ENCODE peak calls at places on chromosomes 1 and 21, in five cellular contexts. One of them, this sample, is unnamed.

GRCh38 chr1:234368320-234369032 is 4.8 kb upstream of the COA6 start:
- DNase-seq in MM.1S: no peak
- DNase-seq in ovary: no peak
- DNase-seq in coronary artery: no peak
- DNase-seq in heart left ventricle: no peak
- DNase-seq in this sample: no peak

GRCh38 chr21:40681164-40681859 is 165.6 kb downstream of the DSCAM start:
- DNase-seq in MM.1S: no peak
- DNase-seq in ovary: no peak
- DNase-seq in coronary artery: no peak
- DNase-seq in heart left ventricle: peak
- DNase-seq in this sample: no peak

GRCh38 chr1:235648954-235649721 is 446 bp downstream of the GNG4 start:
- DNase-seq in MM.1S: peak
- DNase-seq in ovary: peak
- DNase-seq in coronary artery: no peak
- DNase-seq in heart left ventricle: no peak
- DNase-seq in this sample: peak

GRCh38 chr1:162873671-162874666 is 13.0 kb upstream of the CCDC190 start:
- DNase-seq in MM.1S: no peak
- DNase-seq in ovary: no peak
- DNase-seq in coronary artery: no peak
- DNase-seq in heart left ventricle: no peak
- DNase-seq in this sample: no peak

GRCh38 chr1:7248402-7248805 is 463.1 kb downstream of the CAMTA1 start:
- DNase-seq in MM.1S: no peak
- DNase-seq in ovary: no peak
- DNase-seq in coronary artery: no peak
- DNase-seq in heart left ventricle: no peak
- DNase-seq in this sample: no peak

GRCh38 chr1:226309398-226310122 is 596 bp upstream of the LIN9 start:
- DNase-seq in MM.1S: peak
- DNase-seq in ovary: no peak
- DNase-seq in coronary artery: peak
- DNase-seq in heart left ventricle: no peak
- DNase-seq in this sample: peak

GRCh38 chr21:46509760-46510159 is 51.1 kb downstream of the DIP2A start:
- DNase-seq in MM.1S: no peak
- DNase-seq in ovary: no peak
- DNase-seq in coronary artery: no peak
- DNase-seq in heart left ventricle: no peak
- DNase-seq in this sample: no peak

GRCh38 chr1:160375788-160376524 is 9.1 kb downstream of the NHLH1 start:
- DNase-seq in MM.1S: no peak
- DNase-seq in ovary: no peak
- DNase-seq in coronary artery: peak
- DNase-seq in heart left ventricle: no peak
- DNase-seq in this sample: no peak

GRCh38 chr1:119275145-119275929 is 93.2 kb upstream of the HAO2 start:
- DNase-seq in MM.1S: peak
- DNase-seq in ovary: peak
- DNase-seq in coronary artery: no peak
- DNase-seq in heart left ventricle: no peak
- DNase-seq in this sample: peak

GRCh38 chr1:20358761-20359263 is 68.1 kb downstream of the VWA5B1 start:
- DNase-seq in MM.1S: no peak
- DNase-seq in ovary: peak
- DNase-seq in coronary artery: no peak
- DNase-seq in heart left ventricle: peak
- DNase-seq in this sample: peak

GRCh38 chr1:192489748-192490147 is 85.8 kb upstream of the RGS1 start:
- DNase-seq in MM.1S: peak
- DNase-seq in ovary: peak
- DNase-seq in coronary artery: no peak
- DNase-seq in heart left ventricle: no peak
- DNase-seq in this sample: peak

GRCh38 chr1:64320470-64320869 is 117.0 kb downstream of the UBE2U start:
- DNase-seq in MM.1S: no peak
- DNase-seq in ovary: no peak
- DNase-seq in coronary artery: no peak
- DNase-seq in heart left ventricle: no peak
- DNase-seq in this sample: peak

GRCh38 chr21:31911138-31911907 is 38.5 kb downstream of the HUNK start:
- DNase-seq in MM.1S: no peak
- DNase-seq in ovary: no peak
- DNase-seq in coronary artery: no peak
- DNase-seq in heart left ventricle: no peak
- DNase-seq in this sample: no peak

GRCh38 chr1:47865881-47866535 is 131.2 kb downstream of the TRABD2B start:
- DNase-seq in MM.1S: no peak
- DNase-seq in ovary: no peak
- DNase-seq in coronary artery: no peak
- DNase-seq in heart left ventricle: no peak
- DNase-seq in this sample: no peak

DNA sequence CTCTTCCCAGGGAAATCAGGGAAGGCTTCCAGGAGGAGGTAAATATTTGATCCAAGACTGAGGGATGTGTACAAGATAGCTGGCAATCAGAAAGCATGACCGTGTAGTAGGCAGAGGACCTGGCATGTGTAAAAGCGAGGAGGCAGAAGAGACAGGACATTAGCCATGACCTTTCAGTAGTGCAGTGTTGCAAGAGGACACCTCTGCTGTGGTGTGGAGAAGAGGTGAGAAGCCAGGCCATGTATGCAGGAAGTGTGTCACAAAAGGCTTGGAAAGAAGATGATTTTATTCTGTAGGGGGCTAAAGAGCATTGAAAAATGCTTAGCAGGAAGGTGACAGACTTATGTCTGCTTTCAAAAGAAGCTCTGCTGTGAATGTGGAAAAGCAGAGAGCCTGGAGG is 381.0 kb downstream of the ZP4 start:
- DNase-seq in MM.1S: no peak
- DNase-seq in ovary: no peak
- DNase-seq in coronary artery: no peak
- DNase-seq in heart left ventricle: no peak
- DNase-seq in this sample: no peak
- H3K27ac ChIP-seq in MM.1S: no peak
- H3K27ac ChIP-seq in ovary: no peak
- H3K27ac ChIP-seq in coronary artery: no peak
- H3K27ac ChIP-seq in heart left ventricle: no peak
- H3K27ac ChIP-seq in this sample: no peak

DNA sequence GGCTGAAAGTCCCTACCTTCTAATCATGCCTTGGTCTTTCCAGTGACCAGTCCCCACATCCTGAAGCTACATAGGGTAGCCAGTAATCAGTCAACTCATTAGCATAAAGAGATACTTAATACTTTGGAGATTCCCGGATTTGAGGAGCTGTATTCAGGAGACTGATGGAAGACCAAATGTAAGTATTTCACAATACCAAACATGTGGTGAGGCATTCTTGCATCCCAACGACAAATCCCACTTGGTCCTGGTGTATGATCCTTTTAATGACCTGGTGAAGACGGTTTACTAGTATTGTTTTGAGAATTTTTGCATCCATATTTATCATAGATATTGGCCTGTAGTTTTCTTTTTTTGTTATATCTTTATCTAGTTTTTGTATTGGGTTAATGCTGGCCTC is 40.6 kb downstream of the RGS7 start:
- DNase-seq in MM.1S: no peak
- DNase-seq in ovary: no peak
- DNase-seq in coronary artery: no peak
- DNase-seq in heart left ventricle: no peak
- DNase-seq in this sample: no peak
- H3K27ac ChIP-seq in MM.1S: no peak
- H3K27ac ChIP-seq in ovary: no peak
- H3K27ac ChIP-seq in coronary artery: no peak
- H3K27ac ChIP-seq in heart left ventricle: no peak
- H3K27ac ChIP-seq in this sample: no peak

GRCh38 chr1:62716397-62716796 is 28.2 kb upstream of the DOCK7 start:
- DNase-seq in MM.1S: no peak
- DNase-seq in ovary: no peak
- DNase-seq in coronary artery: no peak
- DNase-seq in heart left ventricle: no peak
- DNase-seq in this sample: no peak
- H3K27ac ChIP-seq in MM.1S: no peak
- H3K27ac ChIP-seq in ovary: no peak
- H3K27ac ChIP-seq in coronary artery: no peak
- H3K27ac ChIP-seq in heart left ventricle: no peak
- H3K27ac ChIP-seq in this sample: no peak

GRCh38 chr1:1989102-1989542 is 14.5 kb downstream of the CFAP74 start:
- DNase-seq in MM.1S: no peak
- DNase-seq in ovary: peak
- DNase-seq in coronary artery: no peak
- DNase-seq in heart left ventricle: no peak
- DNase-seq in this sample: no peak

GRCh38 chr1:1987142-1987510 is 16.5 kb downstream of the CFAP74 start:
- DNase-seq in MM.1S: no peak
- DNase-seq in ovary: no peak
- DNase-seq in coronary artery: no peak
- DNase-seq in heart left ventricle: no peak
- DNase-seq in this sample: no peak

GRCh38 chr1:1988061-1988945 is 15.3 kb downstream of the CFAP74 start:
- DNase-seq in MM.1S: no peak
- DNase-seq in ovary: no peak
- DNase-seq in coronary artery: no peak
- DNase-seq in heart left ventricle: no peak
- DNase-seq in this sample: no peak

GRCh38 chr1:1989759-1990158 is 13.8 kb downstream of the CFAP74 start:
- DNase-seq in MM.1S: no peak
- DNase-seq in ovary: no peak
- DNase-seq in coronary artery: no peak
- DNase-seq in heart left ventricle: no peak
- DNase-seq in this sample: no peak

GRCh38 chr1:1990222-1990621 is 13.4 kb downstream of the CFAP74 start:
- DNase-seq in MM.1S: no peak
- DNase-seq in ovary: peak
- DNase-seq in coronary artery: no peak
- DNase-seq in heart left ventricle: no peak
- DNase-seq in this sample: no peak
- H3K27ac ChIP-seq in MM.1S: no peak
- H3K27ac ChIP-seq in ovary: no peak
- H3K27ac ChIP-seq in coronary artery: peak
- H3K27ac ChIP-seq in heart left ventricle: peak
- H3K27ac ChIP-seq in this sample: peak

GRCh38 chr21:43972850-43973633 is 39.1 kb upstream of the TRAPPC10 start:
- DNase-seq in MM.1S: no peak
- DNase-seq in ovary: no peak
- DNase-seq in coronary artery: no peak
- DNase-seq in heart left ventricle: no peak
- DNase-seq in this sample: no peak
- H3K27ac ChIP-seq in MM.1S: no peak
- H3K27ac ChIP-seq in ovary: no peak
- H3K27ac ChIP-seq in coronary artery: no peak
- H3K27ac ChIP-seq in heart left ventricle: no peak
- H3K27ac ChIP-seq in this sample: no peak

GRCh38 chr1:201892211-201892610 is 3.5 kb downstream of the SHISA4 start:
- DNase-seq in MM.1S: no peak
- DNase-seq in ovary: no peak
- DNase-seq in coronary artery: no peak
- DNase-seq in heart left ventricle: no peak
- DNase-seq in this sample: no peak
- H3K27ac ChIP-seq in MM.1S: no peak
- H3K27ac ChIP-seq in ovary: no peak
- H3K27ac ChIP-seq in coronary artery: peak
- H3K27ac ChIP-seq in heart left ventricle: no peak
- H3K27ac ChIP-seq in this sample: no peak

DNA sequence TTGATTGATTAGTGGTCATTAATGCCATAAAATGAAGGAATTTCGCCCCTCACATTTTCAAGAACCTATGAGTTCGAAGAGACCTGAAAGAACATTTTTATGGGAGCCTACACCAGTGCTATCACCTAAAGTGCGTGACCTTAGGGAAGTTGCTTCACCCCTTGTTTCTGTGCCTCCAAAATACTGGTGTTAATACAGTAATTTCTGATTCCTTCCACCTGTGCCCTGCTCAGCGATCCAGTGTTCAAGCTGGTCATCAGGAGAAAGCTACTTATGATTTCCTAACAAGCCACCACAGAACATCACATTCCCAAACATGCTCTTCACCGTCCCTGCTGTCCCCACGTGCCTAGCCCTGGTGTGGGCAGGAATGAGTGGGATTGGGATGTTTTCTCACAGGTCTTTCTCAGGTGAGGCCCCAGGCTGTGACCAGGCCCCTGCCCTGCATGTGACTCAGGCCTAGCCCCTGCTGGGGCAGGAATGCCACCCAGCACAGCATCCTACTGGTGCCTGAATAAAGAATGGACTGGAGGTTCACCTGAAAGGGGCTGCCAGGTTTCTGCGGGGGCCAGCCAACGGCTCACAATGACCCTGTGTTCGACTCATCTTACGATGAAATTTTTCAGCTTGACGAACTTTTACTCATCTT is 60.3 kb downstream of the CD247 start:
- DNase-seq in MM.1S: no peak
- DNase-seq in ovary: no peak
- DNase-seq in coronary artery: no peak
- DNase-seq in heart left ventricle: no peak
- DNase-seq in this sample: no peak
- H3K27ac ChIP-seq in MM.1S: no peak
- H3K27ac ChIP-seq in ovary: no peak
- H3K27ac ChIP-seq in coronary artery: no peak
- H3K27ac ChIP-seq in heart left ventricle: no peak
- H3K27ac ChIP-seq in this sample: no peak

GRCh38 chr1:3212453-3213230 is 143.6 kb downstream of the PRDM16 start:
- DNase-seq in MM.1S: no peak
- DNase-seq in ovary: no peak
- DNase-seq in coronary artery: no peak
- DNase-seq in heart left ventricle: no peak
- DNase-seq in this sample: no peak

GRCh38 chr1:3211582-3211981 is 142.6 kb downstream of the PRDM16 start:
- DNase-seq in MM.1S: no peak
- DNase-seq in ovary: no peak
- DNase-seq in coronary artery: no peak
- DNase-seq in heart left ventricle: no peak
- DNase-seq in this sample: no peak

GRCh38 chr1:3215198-3216045 is 146.4 kb downstream of the PRDM16 start:
- DNase-seq in MM.1S: no peak
- DNase-seq in ovary: no peak
- DNase-seq in coronary artery: no peak
- DNase-seq in heart left ventricle: no peak
- DNase-seq in this sample: no peak

GRCh38 chr1:3211996-3212395 is 143.0 kb downstream of the PRDM16 start:
- DNase-seq in MM.1S: no peak
- DNase-seq in ovary: no peak
- DNase-seq in coronary artery: no peak
- DNase-seq in heart left ventricle: no peak
- DNase-seq in this sample: no peak

DNA sequence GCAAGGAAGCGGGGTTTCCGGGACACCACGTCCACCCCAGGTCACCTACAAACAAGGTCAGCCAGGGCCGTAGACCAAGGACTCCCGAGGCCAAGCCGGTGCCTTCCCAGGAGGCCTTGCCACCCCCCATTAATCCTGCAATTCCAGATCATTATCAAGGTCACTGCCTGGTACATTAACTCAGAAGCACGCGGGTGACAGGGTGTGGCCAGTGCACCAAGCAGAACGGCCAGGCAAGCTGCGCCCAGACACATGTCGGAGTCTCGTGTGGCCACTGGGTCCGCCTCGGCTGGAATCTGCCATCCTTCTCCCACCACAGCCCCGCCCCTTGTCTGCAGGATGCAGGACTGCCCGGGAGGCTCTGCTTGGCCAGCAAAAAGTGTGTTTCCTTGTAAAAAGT is 144.7 kb downstream of the PRDM16 start:
- DNase-seq in MM.1S: no peak
- DNase-seq in ovary: no peak
- DNase-seq in coronary artery: no peak
- DNase-seq in heart left ventricle: no peak
- DNase-seq in this sample: peak
- H3K27ac ChIP-seq in MM.1S: no peak
- H3K27ac ChIP-seq in ovary: no peak
- H3K27ac ChIP-seq in coronary artery: peak
- H3K27ac ChIP-seq in heart left ventricle: no peak
- H3K27ac ChIP-seq in this sample: no peak

This sample was measured in thyroid gland.